ENCODE peak calls at places on chromosome 13, in ten cellular contexts. Y is AG04450; W is mucosa of descending colon; F is stimulated activated CD8-positive, alpha-beta memory T cell treated with anti-CD3 and anti-CD28 coated beads, Interleukin-4, amount 100 ng/mL, for 24 hours; T is left cardiac atrium; N is foreskin keratinocyte; S is fibroblast of mammary gland; O is anterior cingulate cortex; Q is tibial nerve; V is NCI-H1436. R is an unnamed sample.
A peak's percentile ranks its signal among the peaks of the same experiment; 100 is the strongest.

GRCh38 chr13:48631441-48631840 is 22.3 kb upstream of the CYSLTR2 start:
- DNase-seq in Y (no peak), W (no peak), F (no peak), T (no peak), N (no peak), S (no peak), O (no peak), Q (no peak), V (no peak), R (no peak)

GRCh38 chr13:32594339-32594738 is 8.1 kb downstream of the PDS5B start:
- DNase-seq in Y (no peak), W (no peak), F (no peak), T (no peak), N (no peak), S (peak; percentile 57), O (no peak), Q (no peak), V (no peak), R (no peak)

GRCh38 chr13:94325148-94325528 is 154.3 kb downstream of the DCT start:
- DNase-seq in Y (no peak), W (no peak), F (no peak), T (no peak), N (no peak), S (peak; percentile 75), O (no peak), Q (no peak), V (no peak), R (no peak)

GRCh38 chr13:30734434-30734833 is 909 bp upstream of the ALOX5AP start:
- DNase-seq in Y (peak; percentile 23), W (no peak), F (no peak), T (no peak), N (peak; percentile 88), S (peak; percentile 43), O (no peak), Q (no peak), V (no peak), R (peak; percentile 45)

GRCh38 chr13:64314286-64314685 is 2898.6 kb upstream of the PCDH20 start:
- DNase-seq in Y (peak; percentile 4), W (no peak), F (no peak), T (no peak), N (no peak), S (peak; percentile 4), O (no peak), Q (no peak), V (no peak), R (no peak)

GRCh38 chr13:29441301-29441700 is 154.2 kb downstream of the SLC7A1 start:
- DNase-seq in Y (no peak), W (no peak), F (no peak), T (no peak), N (no peak), S (no peak), O (no peak), Q (no peak), V (no peak), R (no peak)

GRCh38 chr13:105773887-105774538 is 761.4 kb downstream of the EFNB2 start:
- DNase-seq in Y (no peak), W (no peak), F (no peak), T (no peak), N (peak; percentile 67), S (peak; percentile 4), O (no peak), Q (no peak), V (peak; percentile 10), R (peak; percentile 44)

GRCh38 chr13:80251403-80251802 is 89.5 kb downstream of the SPRY2 start:
- DNase-seq in Y (peak; percentile 4), W (peak; percentile 29), F (no peak), T (no peak), N (no peak), S (peak; percentile 76), O (no peak), Q (no peak), V (no peak), R (peak; percentile 80)

GRCh38 chr13:50991624-50992610 is 82.3 kb downstream of the RNASEH2B start:
- DNase-seq in Y (no peak), W (peak; percentile 27), F (no peak), T (no peak), N (no peak), S (no peak), O (no peak), Q (no peak), V (no peak), R (no peak)

GRCh38 chr13:95704510-95704909 is 27.6 kb downstream of the DNAJC3 start:
- DNase-seq in Y (no peak), W (no peak), F (no peak), T (no peak), N (no peak), S (peak; percentile 23), O (no peak), Q (no peak), V (no peak), R (peak; percentile 62)

GRCh38 chr13:112225429-112226090 is 150.6 kb upstream of the SPACA7 start:
- DNase-seq in Y (no peak), W (no peak), F (no peak), T (no peak), N (no peak), S (no peak), O (no peak), Q (no peak), V (no peak), R (no peak)

GRCh38 chr13:105918842-105919741 is 616.4 kb downstream of the EFNB2 start:
- DNase-seq in Y (no peak), W (peak; percentile 85), F (no peak), T (peak; percentile 28), N (peak; percentile 77), S (peak; percentile 83), O (no peak), Q (no peak), V (no peak), R (peak; percentile 83)

GRCh38 chr13:69912576-69913074 is 195.0 kb upstream of the ATXN8OS start:
- DNase-seq in Y (no peak), W (no peak), F (no peak), T (no peak), N (no peak), S (no peak), O (no peak), Q (no peak), V (no peak), R (no peak)

GRCh38 chr13:66353664-66354063 is 876.5 kb downstream of the PCDH9 start:
- DNase-seq in Y (no peak), W (peak; percentile 11), F (no peak), T (no peak), N (no peak), S (no peak), O (no peak), Q (no peak), V (no peak), R (peak; percentile 1)

GRCh38 chr13:111491021-111491420 is 170.6 kb downstream of the TEX29 start:
- DNase-seq in Y (no peak), W (no peak), F (no peak), T (no peak), N (no peak), S (no peak), O (no peak), Q (no peak), V (no peak), R (no peak)

GRCh38 chr13:113401452-113402415 is 37.8 kb upstream of the GRTP1 start:
- DNase-seq in Y (no peak), W (no peak), F (no peak), T (no peak), N (no peak), S (no peak), O (no peak), Q (no peak), V (no peak), R (no peak)

GRCh38 chr13:33014291-33014690 is 1.9 kb upstream of the KL start:
- DNase-seq in Y (no peak), W (no peak), F (no peak), T (no peak), N (no peak), S (no peak), O (no peak), Q (no peak), V (no peak), R (no peak)

GRCh38 chr13:41791056-41791455 is 169.9 kb downstream of the VWA8 start:
- DNase-seq in Y (no peak), W (no peak), F (no peak), T (no peak), N (no peak), S (peak; percentile 51), O (no peak), Q (no peak), V (no peak), R (peak; percentile 4)

GRCh38 chr13:101634142-101634541 is 181.7 kb downstream of the ITGBL1 start:
- DNase-seq in Y (no peak), W (no peak), F (no peak), T (no peak), N (no peak), S (no peak), O (no peak), Q (no peak), V (no peak), R (no peak)

GRCh38 chr13:45482571-45483173 is 17.9 kb downstream of the COG3 start:
- DNase-seq in Y (no peak), W (no peak), F (no peak), T (no peak), N (peak; percentile 73), S (peak; percentile 63), O (no peak), Q (no peak), V (no peak), R (peak; percentile 61)

GRCh38 chr13:74675185-74675584 is 541.0 kb upstream of the KLF12 start:
- DNase-seq in Y (peak; percentile 2), W (no peak), F (no peak), T (no peak), N (peak; percentile 76), S (peak; percentile 36), O (no peak), Q (no peak), V (no peak), R (peak; percentile 38)

GRCh38 chr13:112587767-112588489 is at the start of gene TUBGCP3:
- DNase-seq in Y (peak; percentile 41), W (peak; percentile 87), F (peak; percentile 70), T (peak; percentile 90), N (peak; percentile 41), S (peak; percentile 77), O (peak; percentile 68), Q (peak; percentile 58), V (peak; percentile 83), R (peak; percentile 75)

GRCh38 chr13:28297341-28297740 is 159.0 kb downstream of the PAN3 start:
- DNase-seq in Y (no peak), W (no peak), F (no peak), T (no peak), N (no peak), S (no peak), O (no peak), Q (no peak), V (no peak), R (no peak)

GRCh38 chr13:43878897-43879322 is 630 bp downstream of the CCDC122 start:
- DNase-seq in Y (peak; percentile 26), W (peak; percentile 74), F (peak; percentile 30), T (peak; percentile 84), N (no peak), S (peak; percentile 79), O (peak; percentile 73), Q (peak; percentile 33), V (no peak), R (peak; percentile 69)

GRCh38 chr13:81713201-81713600 is 1372.3 kb upstream of the SPRY2 start:
- DNase-seq in Y (no peak), W (no peak), F (no peak), T (no peak), N (no peak), S (no peak), O (no peak), Q (no peak), V (no peak), R (no peak)

GRCh38 chr13:51152713-51153112 is 41.6 kb upstream of the C13orf42 start:
- DNase-seq in Y (no peak), W (no peak), F (no peak), T (no peak), N (no peak), S (peak; percentile 17), O (no peak), Q (no peak), V (no peak), R (no peak)

R was measured in MCF 10A.